ENCODE peak calls at places on chromosomes 11 and 22, in four cellular contexts. D is prostate gland, J is thyroid gland, L is right lobe of liver. K is an unnamed sample.

GRCh38 chr11:11391796-11392195 is 38.7 kb upstream of the CSNK2A3 start:
- DNase-seq in D (no peak), J (peak; percentile 13), L (no peak), K (no peak)

GRCh38 chr22:42399315-42400271 is 32.6 kb downstream of the NFAM1 start:
- DNase-seq in D (no peak), J (peak; percentile 86), L (no peak), K (peak; percentile 30)

GRCh38 chr11:2580444-2581050 is 119.2 kb downstream of the KCNQ1OT1 start:
- DNase-seq in D (no peak), J (peak; percentile 0), L (peak; percentile 43), K (peak; percentile 18)

GRCh38 chr22:17633998-17634323 is 4.6 kb upstream of the BCL2L13 start:
- DNase-seq in D (no peak), J (no peak), L (no peak), K (no peak)

GRCh38 chr11:9516113-9516512 is 55.3 kb downstream of the ZNF143 start:
- DNase-seq in D (no peak), J (no peak), L (no peak), K (no peak)

GRCh38 chr11:63613517-63614135 is 607 bp downstream of the PLAAT3 start:
- DNase-seq in D (no peak), J (peak; percentile 73), L (peak; percentile 70), K (peak; percentile 44)

GRCh38 chr11:1072116-1072820 is 2.4 kb upstream of the MUC2 start:
- DNase-seq in D (no peak), J (no peak), L (peak; percentile 43), K (no peak)

GRCh38 chr22:49642741-49643140 is 184.9 kb downstream of the BRD1 start:
- DNase-seq in D (no peak), J (no peak), L (no peak), K (no peak)

GRCh38 chr11:9139628-9140357 is 48.4 kb upstream of the SCUBE2 start:
- DNase-seq in D (no peak), J (no peak), L (peak; percentile 61), K (no peak)

GRCh38 chr11:130411223-130411622 is 17.2 kb downstream of the ADAMTS8 start:
- DNase-seq in D (no peak), J (no peak), L (no peak), K (no peak)

GRCh38 chr11:68776442-68777235 is 25.3 kb upstream of the TESMIN start:
- DNase-seq in D (no peak), J (no peak), L (no peak), K (no peak)

GRCh38 chr22:44108806-44109385 is 71.8 kb upstream of the PARVG start:
- DNase-seq in D (no peak), J (no peak), L (peak; percentile 3), K (no peak)

GRCh38 chr11:1401656-1402221 is 12.0 kb downstream of the BRSK2 start:
- DNase-seq in D (peak; percentile 31), J (peak; percentile 65), L (peak; percentile 77), K (peak; percentile 66)

GRCh38 chr11:62124186-62125113 is 639 bp downstream of the INCENP start:
- DNase-seq in D (peak; percentile 14), J (peak; percentile 67), L (no peak), K (no peak)

GRCh38 chr22:23023294-23023693 is 47.0 kb upstream of the GNAZ start:
- DNase-seq in D (no peak), J (no peak), L (no peak), K (no peak)

GRCh38 chr11:59263225-59263894 is 50.6 kb upstream of the MPEG1 start:
- DNase-seq in D (no peak), J (no peak), L (peak; percentile 72), K (peak; percentile 63)

GRCh38 chr22:49668402-49668801 is 159.3 kb downstream of the BRD1 start:
- DNase-seq in D (no peak), J (no peak), L (no peak), K (no peak)

GRCh38 chr11:20026629-20027545 is 133.4 kb downstream of the DBX1 start:
- DNase-seq in D (no peak), J (peak; percentile 86), L (no peak), K (peak; percentile 32)

GRCh38 chr11:77470971-77471370 is 2.9 kb downstream of the PAK1 start:
- DNase-seq in D (no peak), J (no peak), L (no peak), K (no peak)

GRCh38 chr11:71388637-71389235 is 59.5 kb downstream of the DHCR7 start:
- DNase-seq in D (no peak), J (no peak), L (no peak), K (no peak)

GRCh38 chr11:107157809-107158187 is 139.5 kb upstream of the GUCY1A2 start:
- DNase-seq in D (no peak), J (no peak), L (no peak), K (no peak)

GRCh38 chr11:70206226-70206785 is 3.2 kb downstream of the FADD start:
- DNase-seq in D (no peak), J (no peak), L (peak; percentile 34), K (no peak)

GRCh38 chr11:90701040-90701439 is 478.2 kb upstream of the CHORDC1 start:
- DNase-seq in D (no peak), J (no peak), L (no peak), K (no peak)

GRCh38 chr11:126317681-126318641 is 14.1 kb downstream of the DCPS start:
- DNase-seq in D (peak; percentile 31), J (peak; percentile 34), L (no peak), K (no peak)

GRCh38 chr11:65116370-65117205 is 913 bp downstream of the ZNHIT2 start:
- DNase-seq in D (no peak), J (peak; percentile 26), L (peak; percentile 69), K (peak; percentile 42)
- TF ChIP-seq POLR2A in D (no peak), J (no peak), L (no peak), K (no peak)

GRCh38 chr22:32747588-32747987 is 53.9 kb upstream of the TIMP3 start:
- DNase-seq in D (no peak), J (no peak), L (no peak), K (no peak)
- TF ChIP-seq POLR2A in D (no peak), J (no peak), L (no peak), K (no peak)

DNA sequence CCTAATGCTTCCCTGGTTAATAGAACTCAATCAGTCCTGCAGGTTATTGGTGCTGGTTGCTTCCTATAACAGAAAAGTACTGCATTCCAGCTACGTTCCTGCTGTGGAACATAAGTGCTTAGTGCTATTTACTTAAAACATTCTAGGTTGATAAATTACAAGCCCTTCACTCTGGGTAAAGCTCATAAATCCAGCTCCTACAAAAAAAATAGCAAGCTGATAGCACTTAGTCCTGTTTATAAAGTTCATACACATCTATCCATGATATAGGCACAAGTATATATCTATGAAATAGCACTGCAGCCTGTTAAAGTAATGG is 26.7 kb downstream of the NF2 start:
- DNase-seq in D (no peak), J (no peak), L (no peak), K (no peak)
- TF ChIP-seq POLR2A in D (no peak), J (no peak), L (no peak), K (no peak)

DNA sequence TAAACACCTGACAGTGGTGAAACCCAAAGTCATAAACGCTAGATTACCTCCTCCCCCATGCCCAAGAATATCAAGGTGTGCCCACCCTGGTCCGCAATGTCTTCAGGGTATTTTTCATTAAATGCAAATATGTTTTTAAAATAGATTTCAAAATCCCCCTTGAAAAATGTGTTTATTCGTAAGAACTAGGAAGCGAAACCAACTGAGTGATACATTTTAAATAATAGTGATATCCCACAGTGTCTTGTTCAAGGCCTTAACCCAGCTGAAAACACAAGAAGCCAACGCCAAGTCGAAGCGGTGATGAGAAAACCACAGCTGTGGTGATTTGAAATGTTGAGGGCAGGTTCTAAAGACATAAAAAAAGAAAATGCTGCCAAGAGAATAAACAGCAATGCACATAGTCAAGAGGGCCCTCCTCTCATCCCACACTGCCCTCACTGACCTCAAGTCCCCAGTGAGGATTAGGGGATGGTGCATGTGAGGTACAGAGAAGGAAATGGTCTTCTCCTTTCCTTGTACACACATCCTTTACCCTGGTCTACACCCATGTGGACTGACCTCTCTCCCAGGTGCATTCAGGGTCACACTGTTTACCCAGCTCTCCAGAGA is 25.5 kb downstream of the KCNJ1 start:
- DNase-seq in D (no peak), J (no peak), L (no peak), K (no peak)
- TF ChIP-seq POLR2A in D (no peak), J (no peak), L (no peak), K (no peak)

DNA sequence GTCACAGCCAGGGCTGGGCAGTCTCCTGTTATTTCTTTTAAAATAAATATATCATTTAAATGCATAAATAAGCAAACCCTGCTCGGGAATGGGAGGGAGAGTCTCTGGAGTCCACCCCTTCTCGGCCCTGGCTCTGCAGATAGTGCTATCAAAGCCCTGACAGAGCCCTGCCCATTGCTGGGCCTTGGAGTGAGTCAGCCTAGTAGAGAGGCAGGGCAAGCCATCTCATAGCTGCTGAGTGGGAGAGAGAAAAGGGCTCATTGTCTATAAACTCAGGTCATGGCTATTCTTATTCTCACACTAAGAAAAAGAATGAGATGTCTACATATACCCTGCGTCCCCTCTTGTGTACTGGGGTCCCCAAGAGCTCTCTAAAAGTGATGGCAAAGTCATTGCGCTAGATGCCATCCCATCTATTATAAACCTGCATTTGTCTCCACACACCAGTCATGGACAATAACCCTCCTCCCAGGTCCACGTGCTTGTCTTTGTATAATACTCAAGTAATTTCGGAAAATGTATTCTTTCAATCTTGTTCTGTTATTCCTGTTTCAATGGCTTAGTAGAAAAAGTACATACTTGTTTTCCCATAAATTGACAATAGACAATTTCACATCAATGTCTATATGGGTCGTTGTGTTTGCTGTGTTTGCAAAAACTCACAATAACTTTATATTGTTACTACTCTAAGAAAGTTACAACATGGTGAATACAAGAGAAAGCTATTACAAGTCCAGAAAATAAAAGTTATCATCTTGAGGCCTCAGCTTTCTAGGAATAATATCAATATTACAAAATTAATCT is 13.4 kb downstream of the OR51B4 start:
- DNase-seq in D (no peak), J (no peak), L (no peak), K (peak; percentile 37)
- TF ChIP-seq POLR2A in D (no peak), J (no peak), L (no peak), K (no peak)

GRCh38 chr11:95140397-95141030 is 50.9 kb downstream of the ENDOD1 start:
- DNase-seq in D (no peak), J (no peak), L (no peak), K (no peak)
- TF ChIP-seq POLR2A in D (no peak), J (no peak), L (no peak), K (no peak)

GRCh38 chr11:110022548-110022947 is 70.6 kb upstream of the ZC3H12C start:
- DNase-seq in D (no peak), J (no peak), L (no peak), K (no peak)
- TF ChIP-seq POLR2A in D (no peak), J (no peak), L (no peak), K (no peak)

GRCh38 chr22:46150615-46151423 is 493 bp downstream of the PPARA start:
- DNase-seq in D (peak; percentile 23), J (peak; percentile 37), L (peak; percentile 72), K (peak; percentile 41)

GRCh38 chr22:46148885-46149492 is 1.3 kb upstream of the PPARA start:
- DNase-seq in D (no peak), J (no peak), L (peak; percentile 53), K (no peak)

GRCh38 chr22:46148336-46148735 is 2.0 kb upstream of the PPARA start:
- DNase-seq in D (no peak), J (no peak), L (peak; percentile 80), K (no peak)

GRCh38 chr22:46149493-46149997 is 781 bp upstream of the PPARA start:
- DNase-seq in D (peak; percentile 53), J (peak; percentile 84), L (peak; percentile 95), K (peak; percentile 75)

GRCh38 chr22:46149998-46150549 is at the start of gene PPARA:
- DNase-seq in D (peak; percentile 91), J (peak; percentile 94), L (peak; percentile 95), K (peak; percentile 95)
- TF ChIP-seq POLR2A in D (peak; percentile 56), J (no peak), L (peak; percentile 48), K (no peak)